ENCODE peak calls at places on chromosomes 4 and X, in ten cellular contexts. C is stomach, X is adipocyte, N is A549, E is uterus, L is AG04450, W is tibial artery, Z is lower lobe of right lung, Q is epithelial cell of esophagus, M is lung. O is an unnamed sample.

GRCh38 chrX:39874202-39874816 is 223.4 kb downstream of the BCOR start:
- DNase-seq in C (no peak), X (no peak), N (no peak), E (no peak), L (no peak), W (no peak), Z (no peak), Q (peak; percentile 77), M (no peak), O (no peak)

GRCh38 chr4:95360911-95361695 is 187.7 kb downstream of the UNC5C start:
- DNase-seq in C (no peak), X (no peak), N (no peak), E (no peak), L (no peak), W (no peak), Z (no peak), Q (no peak), M (peak; percentile 38), O (no peak)

GRCh38 chr4:153023692-153024394 is 87.7 kb downstream of the FHDC1 start:
- DNase-seq in C (no peak), X (no peak), N (no peak), E (no peak), L (no peak), W (no peak), Z (no peak), Q (peak; percentile 96), M (no peak), O (no peak)

GRCh38 chrX:84729809-84730208 is 227.6 kb upstream of the HDX start:
- DNase-seq in C (no peak), X (peak; percentile 58), N (peak; percentile 43), E (no peak), L (no peak), W (peak; percentile 23), Z (no peak), Q (peak; percentile 39), M (no peak), O (peak; percentile 13)

GRCh38 chrX:10047133-10047532 is 80.0 kb downstream of the CLDN34 start:
- DNase-seq in C (no peak), X (no peak), N (no peak), E (no peak), L (no peak), W (no peak), Z (no peak), Q (no peak), M (no peak), O (no peak)

GRCh38 chr4:174170091-174170490 is 113.4 kb downstream of the FBXO8 start:
- DNase-seq in C (no peak), X (no peak), N (no peak), E (no peak), L (no peak), W (no peak), Z (no peak), Q (no peak), M (no peak), O (no peak)

GRCh38 chr4:15349426-15349825 is 78.4 kb upstream of the C1QTNF7 start:
- DNase-seq in C (no peak), X (peak; percentile 69), N (no peak), E (no peak), L (no peak), W (no peak), Z (no peak), Q (no peak), M (no peak), O (no peak)

GRCh38 chrX:75151828-75152592 is 4.1 kb downstream of the ABCB7 start:
- DNase-seq in C (no peak), X (no peak), N (no peak), E (no peak), L (no peak), W (no peak), Z (no peak), Q (peak; percentile 35), M (no peak), O (no peak)

DNA sequence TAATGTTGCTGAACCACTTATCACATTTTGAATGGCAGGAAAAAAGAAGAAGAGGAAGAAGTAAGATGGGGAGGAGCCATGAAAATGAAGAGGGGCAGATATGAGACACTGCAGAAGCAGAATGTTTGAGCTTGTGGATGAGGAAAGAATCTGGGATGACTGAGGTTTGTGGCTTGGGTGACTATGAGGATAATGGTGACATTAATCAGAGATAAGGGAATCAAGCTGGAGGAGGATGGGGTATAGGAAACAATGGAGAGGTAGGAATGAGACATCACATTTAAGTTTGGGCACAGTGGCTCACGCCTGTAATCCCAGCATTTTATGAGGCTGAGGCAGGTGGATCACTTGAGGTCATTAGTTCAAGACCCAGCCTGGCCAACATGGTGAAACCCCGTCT is 19.1 kb upstream of the PHF8 start:
- DNase-seq in C (no peak), X (no peak), N (no peak), E (no peak), L (no peak), W (no peak), Z (no peak), Q (no peak), M (no peak), O (no peak)
- H3K4me3 ChIP-seq in C (no peak overlapping the region), X (no peak overlapping the region), N (no peak overlapping the region), E (no peak overlapping the region), L (no peak overlapping the region), W (no peak overlapping the region), Z (no peak overlapping the region), Q (no peak overlapping the region), M (no peak overlapping the region), O (no peak overlapping the region)

DNA sequence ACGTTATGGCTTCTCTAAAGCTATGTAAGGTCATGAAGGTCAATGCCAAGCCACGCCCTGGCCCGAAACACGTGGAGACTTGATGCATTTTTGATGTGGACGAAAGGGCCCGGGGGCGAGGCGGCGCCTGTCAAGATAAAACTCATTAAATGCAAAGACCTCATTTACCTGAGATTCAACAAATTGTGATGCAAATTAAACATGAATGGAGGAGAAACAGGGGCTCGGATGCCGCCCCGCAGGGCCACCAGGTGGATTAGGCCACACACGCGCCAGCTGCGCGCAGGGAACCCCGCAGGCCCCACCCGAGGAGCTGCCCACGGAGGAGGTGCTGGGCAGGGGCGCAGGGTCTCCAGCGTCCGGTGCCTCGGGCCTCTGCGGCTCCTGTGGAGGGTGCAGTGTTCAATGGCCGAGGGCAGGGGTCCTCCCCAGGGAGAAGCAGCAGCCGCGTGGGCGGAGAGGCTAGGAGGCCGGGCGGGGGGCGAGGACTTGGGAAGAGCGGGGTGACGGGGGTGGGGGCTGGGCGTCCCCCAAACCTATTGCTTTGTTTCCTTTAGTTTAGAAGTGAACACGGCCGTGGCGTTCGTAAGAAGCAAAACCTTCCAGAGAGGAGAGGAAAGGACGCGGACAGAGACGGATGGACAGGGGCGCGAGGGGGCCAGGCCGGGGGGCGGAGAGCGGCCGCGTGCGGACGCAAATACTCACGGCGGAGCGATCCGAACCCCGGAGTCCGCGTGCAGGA is 40.4 kb downstream of the CPLX1 start:
- DNase-seq in C (no peak), X (peak; percentile 16), N (no peak), E (no peak), L (no peak), W (no peak), Z (no peak), Q (no peak), M (no peak), O (no peak)
- H3K4me3 ChIP-seq in C (peak overlapping the region; percentile 42), X (no peak overlapping the region), N (no peak overlapping the region), E (no peak overlapping the region), L (no peak overlapping the region), W (peak overlapping the region; percentile 36), Z (peak overlapping the region; percentile 49), Q (no peak overlapping the region), M (no peak overlapping the region), O (no peak overlapping the region)

GRCh38 chr4:71609159-71609558 is 174.7 kb downstream of the GC start:
- DNase-seq in C (no peak), X (peak; percentile 51), N (no peak), E (no peak), L (no peak), W (no peak), Z (no peak), Q (peak; percentile 23), M (no peak), O (no peak)
- H3K4me3 ChIP-seq in C (no peak overlapping the region), X (no peak overlapping the region), N (no peak overlapping the region), E (no peak overlapping the region), L (no peak overlapping the region), W (no peak overlapping the region), Z (no peak overlapping the region), Q (no peak overlapping the region), M (no peak overlapping the region), O (no peak overlapping the region)

DNA sequence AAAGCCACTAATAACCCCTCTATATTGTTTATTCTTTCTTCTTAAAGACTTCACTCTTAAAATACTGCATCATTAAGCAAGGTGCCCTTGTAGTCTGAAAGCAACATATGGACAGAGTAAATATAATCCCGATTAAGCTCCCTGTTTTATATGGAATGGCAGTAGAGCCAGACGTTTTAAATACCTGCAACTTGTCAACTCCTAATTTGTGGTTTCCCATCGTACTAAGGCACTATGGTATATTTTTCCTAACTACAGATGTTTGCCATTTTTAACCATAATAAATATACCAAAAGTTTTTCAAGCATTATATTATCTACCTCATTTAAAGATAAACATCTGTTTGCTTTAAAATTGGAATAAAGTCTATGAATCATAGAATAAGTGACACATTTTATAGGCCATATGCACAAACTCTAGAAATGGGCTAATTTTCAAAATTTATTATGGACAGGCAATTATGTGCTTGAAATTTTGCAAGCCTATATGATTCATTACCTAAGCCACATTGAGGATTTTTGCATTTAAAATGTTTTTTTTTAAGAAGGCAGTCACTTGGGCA is 194.6 kb downstream of the FRMPD4 start:
- DNase-seq in C (no peak), X (no peak), N (no peak), E (no peak), L (no peak), W (no peak), Z (no peak), Q (no peak), M (no peak), O (no peak)
- H3K4me3 ChIP-seq in C (no peak overlapping the region), X (no peak overlapping the region), N (no peak overlapping the region), E (no peak overlapping the region), L (no peak overlapping the region), W (no peak overlapping the region), Z (no peak overlapping the region), Q (no peak overlapping the region), M (no peak overlapping the region), O (no peak overlapping the region)